ENCODE peak calls at places on chromosomes 1 and 21, in seven cellular contexts. J is tibial nerve, Y is transverse colon, N is stomach, E is sigmoid colon, K is A549, C is esophagus muscularis mucosa. P is an unnamed sample.

GRCh38 chr1:153655333-153655732 is 3.2 kb upstream of the SNAPIN start:
- DNase-seq in J (no peak), N (no peak), K (no peak), E (peak), Y (no peak), C (no peak), P (no peak)

GRCh38 chr1:98704474-98704873 is 43.0 kb downstream of the SNX7 start:
- DNase-seq in K (peak), Y (no peak), C (no peak), E (no peak), N (no peak), J (no peak), P (peak)

GRCh38 chr21:29669416-29669815 is 270.4 kb downstream of the GRIK1 start:
- DNase-seq in J (no peak), Y (no peak), E (no peak), N (no peak), K (no peak), C (no peak), P (no peak)

GRCh38 chr1:193700710-193701355 is 514.4 kb upstream of the B3GALT2 start:
- DNase-seq in J (no peak), K (peak), E (no peak), C (no peak), Y (no peak), N (no peak), P (no peak)

GRCh38 chr1:67838180-67838912 is 5.1 kb upstream of the GNG12 start:
- DNase-seq in C (no peak), E (no peak), K (no peak), J (no peak), N (no peak), Y (no peak), P (peak)

GRCh38 chr1:113811353-113811887 is 856 bp downstream of the RSBN1 start:
- DNase-seq in N (no peak), J (peak), Y (peak), E (no peak), C (peak), K (peak), P (no peak)

GRCh38 chr1:29808141-29808995 is 572.0 kb downstream of the PTPRU start:
- DNase-seq in E (no peak), J (no peak), K (no peak), N (peak), C (no peak), Y (no peak), P (no peak)

GRCh38 chr1:15106608-15107007 is 46.9 kb upstream of the TMEM51 start:
- DNase-seq in C (no peak), Y (peak), N (peak), E (no peak), K (no peak), J (peak), P (no peak)

GRCh38 chr1:172537827-172538391 is 5.0 kb downstream of the SUCO start:
- DNase-seq in Y (no peak), K (no peak), C (no peak), J (no peak), N (no peak), E (no peak), P (no peak)

GRCh38 chr1:24759492-24759891 is 14.2 kb downstream of the CLIC4 start:
- DNase-seq in J (no peak), K (no peak), E (no peak), Y (no peak), N (no peak), C (peak), P (no peak)

GRCh38 chr1:39317910-39318633 is 113.6 kb downstream of the MACF1 start:
- DNase-seq in K (no peak), Y (peak), J (no peak), C (no peak), E (no peak), N (no peak), P (no peak)

GRCh38 chr1:74571875-74572274 is 59.5 kb upstream of the LRRC53 start:
- DNase-seq in E (no peak), C (no peak), J (no peak), K (no peak), N (no peak), Y (no peak), P (no peak)

GRCh38 chr1:180231506-180232420 is 1.7 kb downstream of the LHX4 start:
- DNase-seq in Y (no peak), C (no peak), K (peak), E (peak), N (no peak), J (no peak), P (no peak)

GRCh38 chr1:46558141-46558963 is 6.9 kb upstream of the KNCN start:
- DNase-seq in N (no peak), E (no peak), Y (no peak), J (no peak), K (no peak), C (no peak), P (no peak)

GRCh38 chr1:94334764-94335163 is 83.4 kb upstream of the ABCD3 start:
- DNase-seq in J (no peak), K (no peak), Y (no peak), E (no peak), N (no peak), C (no peak), P (no peak)

GRCh38 chr1:225926551-225927113 is 2.6 kb upstream of the PYCR2 start:
- DNase-seq in J (no peak), E (no peak), C (no peak), N (no peak), Y (no peak), K (no peak), P (no peak)

GRCh38 chr21:44012474-44013379 is 618 bp downstream of the TRAPPC10 start:
- DNase-seq in N (peak), J (peak), K (peak), E (peak), C (no peak), Y (peak), P (peak)

DNA sequence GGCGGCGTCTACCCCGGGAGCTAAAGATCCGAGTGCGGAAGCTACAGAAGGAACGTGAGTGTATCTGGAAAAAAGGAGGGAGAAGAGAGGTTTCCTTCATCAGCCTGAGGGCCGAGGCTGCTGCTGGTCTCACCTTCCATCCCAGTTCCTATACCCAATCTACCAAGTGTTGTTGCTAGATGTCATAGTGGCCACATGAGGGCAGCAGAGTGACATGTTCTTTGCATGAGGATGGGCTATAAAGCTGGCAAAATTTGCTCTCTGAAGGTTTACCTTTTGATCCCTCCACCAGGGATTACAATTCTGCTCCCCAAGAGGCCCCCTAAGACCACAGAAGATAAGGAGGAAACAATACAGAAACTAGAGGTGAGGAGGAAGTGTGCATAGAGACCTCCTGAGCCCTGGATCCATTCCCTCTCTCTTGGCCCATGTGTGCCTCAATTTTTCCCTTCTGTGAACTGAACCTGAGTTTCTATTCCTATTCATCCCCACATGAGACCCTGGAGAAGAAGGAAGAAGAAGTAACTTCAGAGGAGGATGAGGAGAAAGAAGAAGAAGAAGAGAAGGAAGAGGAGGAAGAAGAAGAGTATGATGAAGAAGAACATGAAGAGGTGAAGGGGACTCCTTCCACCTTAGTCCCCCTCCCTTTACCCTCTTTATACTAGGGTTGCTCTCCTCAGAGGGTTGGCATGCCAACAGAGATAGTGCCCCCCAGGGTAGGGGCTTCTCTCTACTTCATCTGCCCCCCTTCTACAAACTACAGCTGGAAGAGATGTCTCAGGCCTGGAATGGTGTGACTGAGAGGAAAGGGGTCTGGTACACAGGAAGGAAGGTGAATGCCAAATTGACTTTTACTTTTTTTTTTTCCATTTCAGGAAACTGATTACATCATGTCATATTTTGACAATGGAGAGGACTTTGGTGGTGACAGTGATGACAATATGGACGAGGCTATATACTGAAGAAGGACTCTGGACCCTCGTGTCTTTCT is 13.3 kb downstream of the POLR3GL start:
- DNase-seq in K (peak), E (peak), J (peak), N (peak), C (peak), Y (peak), P (peak)
- TF ChIP-seq EP300 in K (no peak), E (no peak), J (no peak), N (no peak), C (no peak), Y (no peak), P (no peak)

GRCh38 chr1:16209847-16210407 is 2.5 kb downstream of the ARHGEF19 start:
- DNase-seq in N (no peak), J (no peak), Y (no peak), K (no peak), C (no peak), E (no peak), P (no peak)

GRCh38 chr1:16213013-16213412 is 561 bp upstream of the ARHGEF19 start:
- DNase-seq in N (no peak), Y (no peak), K (no peak), E (no peak), J (no peak), C (no peak), P (no peak)

GRCh38 chr1:16210581-16210980 is 1.9 kb downstream of the ARHGEF19 start:
- DNase-seq in Y (no peak), C (no peak), J (no peak), E (no peak), N (no peak), K (no peak), P (no peak)

GRCh38 chr1:16211824-16212223 is 628 bp downstream of the ARHGEF19 start:
- DNase-seq in E (no peak), Y (no peak), C (no peak), K (no peak), N (no peak), J (no peak), P (no peak)

DNA sequence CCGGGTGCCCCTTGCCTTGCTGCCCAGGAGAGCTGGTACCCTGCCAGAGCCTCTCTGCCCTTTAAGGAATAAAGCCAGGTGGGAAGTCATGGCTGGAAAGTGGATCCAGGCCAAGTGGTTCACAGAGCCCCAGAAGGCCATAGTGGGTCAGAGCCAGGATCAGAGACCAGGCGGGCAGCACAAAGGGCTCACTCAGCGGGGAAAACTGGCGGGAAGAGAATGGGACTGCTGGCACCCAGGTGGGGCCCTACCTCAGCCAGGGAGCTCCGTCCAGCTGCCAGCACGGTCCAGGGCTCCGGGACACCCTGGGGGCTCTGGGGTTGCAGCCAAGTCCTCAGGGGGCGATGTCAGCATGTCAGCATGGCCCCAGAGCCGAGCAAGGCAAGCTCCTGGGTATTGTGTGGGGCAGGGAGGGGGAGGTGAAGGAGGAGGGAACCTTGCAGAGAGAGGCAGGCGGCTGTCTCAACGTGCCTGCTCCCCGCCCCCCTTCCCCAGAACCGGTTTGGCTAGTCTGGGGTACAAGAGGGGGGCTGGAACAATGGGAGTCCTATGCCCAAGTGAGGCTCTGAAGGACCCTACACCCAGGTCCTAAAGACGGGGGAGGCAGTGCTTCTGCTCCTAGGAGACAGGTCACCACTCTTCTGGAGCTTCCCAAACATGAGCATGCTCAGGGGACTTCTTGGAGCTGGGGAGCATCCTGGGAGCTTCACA is at the start of gene ARHGEF19:
- DNase-seq in K (no peak), J (no peak), E (no peak), N (peak), C (no peak), Y (peak), P (no peak)
- TF ChIP-seq POLR2A in K (no peak), J (no peak), E (no peak), N (no peak), C (no peak), Y (no peak), P (no peak)

GRCh38 chr1:7100479-7100878 is 315.2 kb downstream of the CAMTA1 start:
- DNase-seq in N (no peak), J (no peak), K (no peak), C (no peak), Y (no peak), E (no peak), P (no peak)

GRCh38 chr1:7104053-7104738 is 318.9 kb downstream of the CAMTA1 start:
- DNase-seq in E (no peak), K (no peak), J (no peak), C (no peak), Y (no peak), N (no peak), P (no peak)

GRCh38 chr1:7103322-7104052 is 318.2 kb downstream of the CAMTA1 start:
- DNase-seq in J (no peak), Y (no peak), N (no peak), K (peak), E (no peak), C (no peak), P (no peak)

GRCh38 chr1:7098641-7099040 is 313.4 kb downstream of the CAMTA1 start:
- DNase-seq in Y (no peak), C (no peak), K (no peak), N (no peak), J (no peak), E (no peak), P (no peak)

DNA sequence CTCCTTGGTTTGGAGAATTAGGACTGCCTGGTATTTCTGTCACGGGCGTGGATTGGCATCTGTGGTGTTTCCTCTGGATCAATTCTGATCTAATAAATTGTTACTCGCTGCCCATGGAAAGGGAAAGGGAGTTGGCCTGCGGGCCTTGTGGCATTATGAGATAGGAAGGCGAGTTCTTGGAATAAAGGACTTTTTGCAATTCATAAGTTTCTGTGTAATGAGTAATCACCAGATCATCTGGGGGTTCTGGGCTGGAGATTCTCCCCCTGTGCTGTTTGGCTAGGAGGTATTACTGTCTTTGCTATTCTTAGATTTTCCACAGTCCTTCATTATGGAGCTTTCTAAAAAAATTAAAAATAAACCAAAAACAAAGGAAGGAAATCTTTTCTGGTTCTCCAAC is 315.9 kb downstream of the CAMTA1 start:
- DNase-seq in K (no peak), C (no peak), Y (no peak), E (no peak), N (no peak), J (no peak), P (no peak)
- TF ChIP-seq EP300 in K (no peak), C (no peak), Y (no peak), E (no peak), N (no peak), J (no peak), P (no peak)

DNA sequence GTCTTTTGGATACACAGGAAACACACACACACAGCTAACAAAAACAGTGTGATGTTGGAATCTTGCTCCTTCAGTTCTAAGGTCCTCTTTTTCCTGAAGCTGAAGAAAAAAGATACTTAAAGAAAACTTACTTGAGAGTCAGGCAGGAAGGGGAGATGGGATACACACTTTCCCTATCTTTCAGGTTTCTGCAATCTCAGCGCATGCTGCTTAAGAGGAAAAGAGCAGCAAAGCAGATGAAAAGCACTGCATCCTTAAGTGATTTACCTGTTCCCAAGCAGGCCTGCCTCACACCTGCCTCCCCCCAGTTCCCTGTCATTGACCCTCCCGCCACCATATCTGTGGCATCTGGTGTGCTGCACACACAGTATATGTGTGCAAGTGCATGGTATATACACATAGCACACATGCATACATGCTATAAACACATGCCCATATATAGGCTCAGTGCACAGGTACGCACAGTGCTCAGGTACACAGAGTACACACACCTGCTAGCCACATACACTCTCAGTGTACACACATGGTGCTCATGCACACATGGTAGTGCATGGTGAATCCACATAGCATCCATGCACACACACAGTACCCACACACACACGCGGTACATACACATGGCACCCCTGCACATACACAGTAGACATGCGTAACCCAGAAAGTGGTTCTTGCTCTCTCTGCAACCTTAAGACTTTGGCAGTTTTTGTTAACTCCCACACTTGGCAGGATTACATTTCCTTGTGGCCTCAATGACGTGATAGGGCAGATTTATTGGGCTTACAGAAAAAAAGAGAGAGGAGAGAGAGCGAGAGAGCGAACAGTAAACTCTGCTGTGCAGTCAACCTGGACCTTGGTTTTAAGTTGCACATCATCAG is 166.9 kb downstream of the TOMM20 start:
- DNase-seq in Y (no peak), C (no peak), N (no peak), K (peak), J (no peak), E (peak), P (no peak)
- TF ChIP-seq POLR2A in Y (peak), C (no peak), N (no peak), K (no peak), J (no peak), E (no peak), P (no peak)